ENCODE peak calls at places on chromosomes 1 and 21, in five cellular contexts. D is astrocyte, S is breast epithelium, N is Peyer's patch, T is B cell. H is an unnamed sample.

GRCh38 chr1:230359992-230360391 is 66.1 kb downstream of the PGBD5 start:
- DNase-seq in S (no peak), N (no peak), D (peak), T (no peak), H (no peak)

GRCh38 chr1:103220503-103221095 is 112.3 kb upstream of the COL11A1 start:
- DNase-seq in D (peak), N (no peak), T (no peak), S (no peak), H (no peak)

GRCh38 chr1:55702064-55702463 is 486.9 kb upstream of the USP24 start:
- DNase-seq in D (no peak), S (no peak), T (peak), N (no peak), H (peak)

GRCh38 chr21:17461582-17461981 is 51.3 kb upstream of the CXADR start:
- DNase-seq in D (peak), S (no peak), T (no peak), N (no peak), H (no peak)

GRCh38 chr1:166305371-166305770 is 138.6 kb upstream of the FAM78B start:
- DNase-seq in D (no peak), T (no peak), N (no peak), S (no peak), H (no peak)

GRCh38 chr1:31712625-31713024 is 8.8 kb upstream of the COL16A1 start:
- DNase-seq in N (no peak), D (peak), S (no peak), T (no peak), H (no peak)

GRCh38 chr1:77571642-77572041 is 110.8 kb downstream of the ZZZ3 start:
- DNase-seq in T (no peak), D (no peak), N (no peak), S (no peak), H (no peak)

GRCh38 chr1:157431751-157432150 is 120.6 kb downstream of the FCRL5 start:
- DNase-seq in S (no peak), T (no peak), D (no peak), N (no peak), H (no peak)

GRCh38 chr1:153506831-153507413 is 28.9 kb downstream of the S100A6 start:
- DNase-seq in D (peak), T (no peak), N (peak), S (peak), H (no peak)

GRCh38 chr1:60470231-60470630 is 396.7 kb upstream of the C1orf87 start:
- DNase-seq in D (peak), S (no peak), N (no peak), T (no peak), H (no peak)

GRCh38 chr21:42614811-42615342 is 38.5 kb upstream of the PDE9A start:
- DNase-seq in S (peak), N (peak), T (peak), D (no peak), H (peak)

GRCh38 chr1:201575912-201576311 is 37.0 kb downstream of the NAV1 start:
- DNase-seq in D (no peak), S (no peak), T (no peak), N (no peak), H (no peak)

GRCh38 chr1:201582261-201582951 is 43.5 kb downstream of the NAV1 start:
- DNase-seq in S (no peak), D (peak), T (no peak), N (peak), H (no peak)

GRCh38 chr1:201576914-201577313 is 38.0 kb downstream of the NAV1 start:
- DNase-seq in T (no peak), S (no peak), D (no peak), N (no peak), H (no peak)

GRCh38 chr1:201573923-201574322 is 35.0 kb downstream of the NAV1 start:
- DNase-seq in T (no peak), N (no peak), S (no peak), D (no peak), H (no peak)

GRCh38 chr1:201578008-201578888 is 39.3 kb downstream of the NAV1 start:
- DNase-seq in S (no peak), N (no peak), D (peak), T (no peak), H (no peak)
- TF ChIP-seq CTCF in S (no peak), N (no peak), D (no peak), T (no peak), H (no peak)

DNA sequence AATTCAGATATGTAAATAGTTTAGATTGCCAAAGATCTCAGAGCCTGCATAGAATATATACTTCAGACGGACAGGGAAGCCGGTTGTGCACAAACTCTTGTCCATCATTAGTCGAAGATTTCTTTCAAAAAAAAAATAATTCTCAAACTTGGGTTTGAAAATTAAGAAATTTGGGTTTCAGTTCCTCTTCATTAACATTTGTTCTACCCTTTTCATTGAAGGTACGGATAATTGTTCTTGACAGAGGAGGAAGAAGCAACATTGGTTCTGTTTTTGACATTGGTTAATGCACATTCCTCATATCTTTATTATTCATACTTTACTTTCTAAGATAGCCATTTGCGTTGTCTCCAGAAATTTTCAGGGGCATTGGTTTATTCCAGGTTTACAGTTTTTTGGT is 38.0 kb upstream of the PRMT6 start:
- DNase-seq in T (no peak), S (no peak), D (no peak), N (no peak), H (no peak)
- TF ChIP-seq CTCF in T (no peak), S (no peak), D (no peak), N (no peak), H (no peak)

GRCh38 chr1:171251741-171252300 is 3.5 kb downstream of the FMO1 start:
- DNase-seq in N (no peak), S (no peak), T (peak), D (no peak), H (peak)

GRCh38 chr1:171251042-171251740 is 2.9 kb downstream of the FMO1 start:
- DNase-seq in T (peak), S (no peak), D (peak), N (peak), H (no peak)

GRCh38 chr1:171248309-171248708 is at the start of gene FMO1:
- DNase-seq in D (no peak), T (no peak), S (no peak), N (no peak), H (no peak)

GRCh38 chr1:171252482-171252881 is 4.2 kb downstream of the FMO1 start:
- DNase-seq in T (peak), S (no peak), D (no peak), N (peak), H (peak)

GRCh38 chr1:171250263-171250662 is 2.0 kb downstream of the FMO1 start:
- DNase-seq in T (no peak), S (no peak), N (no peak), D (no peak), H (no peak)
- TF ChIP-seq CTCF in T (no peak), S (no peak), N (no peak), D (no peak), H (no peak)

GRCh38 chr1:41868241-41868953 is 50.3 kb downstream of the HIVEP3 start:
- DNase-seq in S (no peak), D (no peak), T (peak), N (no peak), H (peak)
- TF ChIP-seq CTCF in S (no peak), D (peak), T (peak), N (no peak), H (peak)

DNA sequence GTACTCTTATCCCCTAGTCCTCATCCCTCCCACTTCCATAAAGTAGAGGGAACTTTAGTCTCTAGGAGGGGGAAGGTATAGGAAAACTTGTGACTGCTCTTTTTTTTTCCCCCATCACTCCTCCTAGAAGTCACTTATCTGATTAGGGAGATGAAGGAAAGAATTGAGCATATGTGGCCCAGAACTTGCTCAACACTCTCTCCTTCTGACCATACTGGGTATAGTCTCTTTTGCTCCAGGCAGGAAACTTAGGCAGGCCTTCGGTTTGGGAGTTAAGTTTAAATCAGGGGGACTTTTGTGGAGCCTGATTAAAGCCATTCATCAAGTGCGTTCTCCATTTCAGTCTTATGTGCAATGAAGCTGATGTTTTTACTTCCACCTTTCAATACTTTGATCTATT is 5.8 kb downstream of the UBE2U start:
- DNase-seq in T (no peak), N (no peak), S (no peak), D (no peak), H (no peak)
- TF ChIP-seq CTCF in T (no peak), N (no peak), S (no peak), D (no peak), H (no peak)

GRCh38 chr1:203440780-203441179 is 34.8 kb upstream of the PRELP start:
- DNase-seq in N (peak), S (peak), T (peak), D (peak), H (peak)
- TF ChIP-seq CTCF in N (peak), S (peak), T (no peak), D (peak), H (peak)

GRCh38 chr1:172531412-172531811 is 1.5 kb upstream of the SUCO start:
- DNase-seq in S (no peak), T (no peak), N (no peak), D (no peak), H (no peak)

GRCh38 chr1:172530000-172530399 is 3.0 kb upstream of the SUCO start:
- DNase-seq in N (no peak), S (no peak), D (no peak), T (no peak), H (no peak)

GRCh38 chr1:172531846-172532699 is 877 bp upstream of the SUCO start:
- DNase-seq in S (peak), T (peak), N (peak), D (peak), H (peak)

GRCh38 chr1:172533511-172534116 is 664 bp downstream of the SUCO start:
- DNase-seq in S (peak), T (peak), D (peak), N (peak), H (no peak)

GRCh38 chr1:172532700-172533510 is at the start of gene SUCO:
- DNase-seq in S (peak), T (peak), D (peak), N (peak), H (peak)
- TF ChIP-seq CTCF in S (peak), T (peak), D (no peak), N (no peak), H (no peak)

DNA sequence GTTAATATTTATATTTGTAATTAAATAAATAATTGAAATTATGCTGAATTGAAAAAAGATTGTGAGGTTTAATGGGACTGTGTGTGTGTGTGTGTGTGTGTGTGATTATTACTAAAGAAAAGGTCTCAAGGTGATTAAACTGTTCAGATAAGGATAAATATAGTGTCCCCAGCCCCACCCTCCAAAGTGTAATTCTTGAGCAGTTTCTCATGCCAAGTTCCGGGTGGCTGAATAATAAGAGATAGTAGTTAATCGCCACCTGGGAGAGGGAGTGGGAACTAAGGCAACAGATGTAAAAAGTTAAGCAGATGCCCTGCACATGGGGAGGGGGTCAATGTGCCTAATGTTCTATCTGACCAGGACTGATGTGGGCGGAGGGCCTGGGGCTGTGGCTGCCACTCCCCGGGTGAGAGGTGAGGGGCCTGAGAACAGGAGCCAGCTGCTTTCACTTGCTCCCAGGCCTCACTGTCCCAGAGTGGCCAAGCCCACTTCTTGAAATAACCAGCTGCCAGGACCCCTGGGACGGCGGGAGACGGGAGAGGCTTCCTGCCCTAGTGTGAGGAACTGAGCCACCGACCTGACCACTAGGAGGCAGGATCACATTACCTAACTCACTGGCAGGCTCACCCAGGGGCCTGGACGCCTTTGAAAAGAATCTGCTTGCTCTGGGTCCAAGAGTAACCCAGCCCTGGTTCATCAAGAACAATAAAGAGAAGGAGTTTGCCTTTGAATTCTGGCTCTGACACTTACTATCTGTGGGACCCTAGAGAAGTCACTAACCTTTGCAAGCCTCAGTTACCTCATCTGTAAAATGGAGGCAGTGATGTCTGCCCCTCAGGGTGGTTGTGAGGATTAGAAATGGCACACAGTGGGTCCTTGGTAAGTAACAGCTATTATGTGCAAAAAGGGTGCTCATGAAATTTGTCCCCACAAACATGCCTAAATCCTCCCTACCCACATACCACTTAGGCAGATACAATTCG is 179.2 kb downstream of the ATG4C start:
- DNase-seq in T (peak), S (no peak), D (peak), N (peak), H (peak)
- TF ChIP-seq CTCF in T (no peak), S (no peak), D (peak), N (no peak), H (peak)

GRCh38 chr1:214006845-214007244 is 19.1 kb downstream of the PROX1 start:
- DNase-seq in S (no peak), T (no peak), N (no peak), D (no peak), H (no peak)
- TF ChIP-seq CTCF in S (no peak), T (no peak), N (no peak), D (no peak), H (no peak)

H was measured in GM13976.